ENCODE peak calls at places on chromosomes 2 and 18, in four cellular contexts. One of them, this sample, is unnamed. For H3K9me3, the result is how much of the 10 kb centered on the place peaks cover.

GRCh38 chr2:126634273-126634861 is 21.6 kb upstream of the GYPC start:
- DNase-seq in lung: no peak
- DNase-seq in MM.1S: peak
- DNase-seq in neural progenitor cell: peak
- DNase-seq in this sample: no peak

GRCh38 chr2:12050381-12050780 is 303.9 kb downstream of the LPIN1 start:
- DNase-seq in lung: no peak
- DNase-seq in MM.1S: no peak
- DNase-seq in neural progenitor cell: no peak
- DNase-seq in this sample: peak

GRCh38 chr18:34158881-34159690 is 65.6 kb downstream of the NOL4 start:
- DNase-seq in lung: no peak
- DNase-seq in MM.1S: no peak
- DNase-seq in neural progenitor cell: peak
- DNase-seq in this sample: no peak

GRCh38 chr18:30499721-30500120 is 542.8 kb downstream of the DSC3 start:
- DNase-seq in lung: no peak
- DNase-seq in MM.1S: no peak
- DNase-seq in neural progenitor cell: no peak
- DNase-seq in this sample: no peak

GRCh38 chr18:13035249-13035914 is 44.2 kb downstream of the CEP192 start:
- DNase-seq in lung: no peak
- DNase-seq in MM.1S: no peak
- DNase-seq in neural progenitor cell: no peak
- DNase-seq in this sample: no peak

GRCh38 chr18:76357585-76358265 is 137.3 kb downstream of the ZNF516 start:
- DNase-seq in lung: no peak
- DNase-seq in MM.1S: no peak
- DNase-seq in neural progenitor cell: no peak
- DNase-seq in this sample: no peak

GRCh38 chr2:230774348-230774951 is 61.8 kb downstream of the CAB39 start:
- DNase-seq in lung: no peak
- DNase-seq in MM.1S: no peak
- DNase-seq in neural progenitor cell: no peak
- DNase-seq in this sample: no peak

GRCh38 chr2:156784034-156784433 is 347.9 kb downstream of the GPD2 start:
- DNase-seq in lung: no peak
- DNase-seq in MM.1S: no peak
- DNase-seq in neural progenitor cell: no peak
- DNase-seq in this sample: no peak

GRCh38 chr2:79860233-79861058 is 347.6 kb downstream of the CTNNA2 start:
- DNase-seq in lung: no peak
- DNase-seq in MM.1S: peak
- DNase-seq in neural progenitor cell: peak
- DNase-seq in this sample: no peak

GRCh38 chr18:78926243-78926615 is 53.4 kb upstream of the SALL3 start:
- DNase-seq in lung: no peak
- DNase-seq in MM.1S: no peak
- DNase-seq in neural progenitor cell: no peak
- DNase-seq in this sample: no peak

GRCh38 chr2:235262750-235263149 is 231.1 kb upstream of the AGAP1 start:
- DNase-seq in lung: no peak
- DNase-seq in MM.1S: no peak
- DNase-seq in neural progenitor cell: no peak
- DNase-seq in this sample: no peak

GRCh38 chr18:56240405-56240804 is 398.0 kb downstream of the TXNL1 start:
- DNase-seq in lung: no peak
- DNase-seq in MM.1S: no peak
- DNase-seq in neural progenitor cell: no peak
- DNase-seq in this sample: no peak

GRCh38 chr2:130824492-130825061 is 12.1 kb upstream of the ARHGEF4 start:
- DNase-seq in lung: no peak
- DNase-seq in MM.1S: peak
- DNase-seq in neural progenitor cell: no peak
- DNase-seq in this sample: no peak

GRCh38 chr2:108351889-108352288 is 25.9 kb upstream of the SULT1C4 start:
- DNase-seq in lung: no peak
- DNase-seq in MM.1S: no peak
- DNase-seq in neural progenitor cell: no peak
- DNase-seq in this sample: no peak

GRCh38 chr2:241495172-241496002 is 13.0 kb downstream of the STK25 start:
- DNase-seq in lung: no peak
- DNase-seq in MM.1S: no peak
- DNase-seq in neural progenitor cell: peak
- DNase-seq in this sample: no peak

GRCh38 chr2:123762221-123762620 is 262.9 kb upstream of the CNTNAP5 start:
- DNase-seq in lung: no peak
- DNase-seq in MM.1S: no peak
- DNase-seq in neural progenitor cell: no peak
- DNase-seq in this sample: no peak

GRCh38 chr2:489084-489483 is 188.1 kb downstream of the TMEM18 start:
- DNase-seq in lung: no peak
- DNase-seq in MM.1S: no peak
- DNase-seq in neural progenitor cell: no peak
- DNase-seq in this sample: no peak

GRCh38 chr18:36761186-36761698 is 67.6 kb downstream of the TPGS2 start:
- DNase-seq in lung: no peak
- DNase-seq in MM.1S: no peak
- DNase-seq in neural progenitor cell: no peak
- DNase-seq in this sample: no peak

GRCh38 chr2:178523596-178524134 is 43.4 kb downstream of the PLEKHA3 start:
- DNase-seq in lung: no peak
- DNase-seq in MM.1S: no peak
- DNase-seq in neural progenitor cell: peak
- DNase-seq in this sample: no peak

GRCh38 chr2:231017250-231017636 is 20.1 kb upstream of the C2orf72 start:
- DNase-seq in lung: no peak
- DNase-seq in MM.1S: no peak
- DNase-seq in neural progenitor cell: no peak
- DNase-seq in this sample: no peak

GRCh38 chr2:43142921-43143438 is 83.4 kb downstream of the ZFP36L2 start:
- DNase-seq in lung: no peak
- DNase-seq in MM.1S: no peak
- DNase-seq in neural progenitor cell: no peak
- DNase-seq in this sample: no peak

GRCh38 chr2:128544321-128545037 is 225.8 kb upstream of the HS6ST1 start:
- DNase-seq in lung: no peak
- DNase-seq in MM.1S: no peak
- DNase-seq in neural progenitor cell: no peak
- DNase-seq in this sample: no peak

DNA sequence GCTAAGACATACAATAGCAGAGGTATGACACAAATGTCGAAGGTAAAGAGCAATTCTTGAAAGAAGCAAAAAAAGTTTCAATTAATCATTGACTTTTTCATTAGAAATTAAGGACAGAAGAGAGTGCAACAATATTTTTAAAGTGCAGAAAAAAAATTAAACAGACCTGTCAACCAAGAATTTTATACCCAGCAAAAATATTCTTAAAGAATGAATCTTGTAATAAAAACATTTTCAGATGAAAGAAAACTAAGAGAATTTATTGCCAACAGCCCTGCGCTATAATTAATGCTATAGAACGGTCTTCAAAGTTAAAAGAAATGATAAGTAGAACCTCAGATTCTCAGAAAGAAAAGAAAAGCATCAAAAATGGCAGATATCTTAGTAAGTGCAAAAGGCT is 79.0 kb downstream of the OLA1 start:
- DNase-seq in lung: no peak
- DNase-seq in MM.1S: no peak
- DNase-seq in neural progenitor cell: no peak
- DNase-seq in this sample: no peak
- H3K9me3 ChIP-seq in lung: under half
- H3K9me3 ChIP-seq in MM.1S: under half
- H3K9me3 ChIP-seq in neural progenitor cell: under half
- H3K9me3 ChIP-seq in this sample: under half

GRCh38 chr2:68157002-68157401 is 686 bp upstream of the PNO1 start:
- DNase-seq in lung: no peak
- DNase-seq in MM.1S: no peak
- DNase-seq in neural progenitor cell: peak
- DNase-seq in this sample: no peak
- H3K4me3 ChIP-seq in lung: peak
- H3K4me3 ChIP-seq in MM.1S: peak
- H3K4me3 ChIP-seq in neural progenitor cell: peak
- H3K4me3 ChIP-seq in this sample: peak

GRCh38 chr2:110770308-110770695 is 37.9 kb downstream of the ACOXL start:
- DNase-seq in lung: no peak
- DNase-seq in MM.1S: no peak
- DNase-seq in neural progenitor cell: peak
- DNase-seq in this sample: no peak
- H3K27ac ChIP-seq in lung: no peak
- H3K27ac ChIP-seq in MM.1S: no peak
- H3K27ac ChIP-seq in neural progenitor cell: no peak
- H3K27ac ChIP-seq in this sample: no peak

GRCh38 chr18:47909484-47909883 is 21.0 kb downstream of the SMAD2 start:
- DNase-seq in lung: no peak
- DNase-seq in MM.1S: no peak
- DNase-seq in neural progenitor cell: no peak
- DNase-seq in this sample: no peak

GRCh38 chr18:47906408-47906807 is 24.1 kb downstream of the SMAD2 start:
- DNase-seq in lung: no peak
- DNase-seq in MM.1S: no peak
- DNase-seq in neural progenitor cell: no peak
- DNase-seq in this sample: no peak

GRCh38 chr18:47911877-47912276 is 18.6 kb downstream of the SMAD2 start:
- DNase-seq in lung: no peak
- DNase-seq in MM.1S: no peak
- DNase-seq in neural progenitor cell: no peak
- DNase-seq in this sample: no peak

GRCh38 chr18:47912343-47912742 is 18.1 kb downstream of the SMAD2 start:
- DNase-seq in lung: no peak
- DNase-seq in MM.1S: no peak
- DNase-seq in neural progenitor cell: no peak
- DNase-seq in this sample: no peak

GRCh38 chr18:47908523-47909039 is 21.9 kb downstream of the SMAD2 start:
- DNase-seq in lung: no peak
- DNase-seq in MM.1S: no peak
- DNase-seq in neural progenitor cell: no peak
- DNase-seq in this sample: no peak
- H3K9me3 ChIP-seq in lung: under half
- H3K9me3 ChIP-seq in MM.1S: under half
- H3K9me3 ChIP-seq in neural progenitor cell: under half
- H3K9me3 ChIP-seq in this sample: under half

DNA sequence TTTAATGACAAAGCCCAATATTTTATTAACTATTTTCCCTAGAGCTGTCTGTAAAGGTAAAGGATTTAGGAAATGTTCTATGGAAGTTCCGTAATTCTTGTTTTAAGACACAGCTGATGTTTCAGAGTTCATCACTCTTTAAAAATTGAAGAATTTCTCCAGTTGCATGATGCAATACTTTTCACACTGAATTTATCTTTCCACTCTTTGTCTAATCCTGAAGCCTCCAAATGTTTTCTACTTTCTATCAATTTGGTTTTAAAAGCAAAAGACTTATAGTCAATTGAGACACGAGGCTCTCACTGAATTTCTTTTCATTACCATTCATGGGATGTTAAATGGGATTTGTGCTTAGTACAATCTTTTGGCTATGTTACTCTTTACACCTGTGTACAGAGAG is 223.2 kb downstream of the TDRD15 start:
- DNase-seq in lung: no peak
- DNase-seq in MM.1S: no peak
- DNase-seq in neural progenitor cell: no peak
- DNase-seq in this sample: no peak
- H3K4me3 ChIP-seq in lung: no peak
- H3K4me3 ChIP-seq in MM.1S: no peak
- H3K4me3 ChIP-seq in neural progenitor cell: no peak
- H3K4me3 ChIP-seq in this sample: no peak

GRCh38 chr2:84770280-84770679 is 110.6 kb downstream of the TRABD2A start:
- DNase-seq in lung: no peak
- DNase-seq in MM.1S: no peak
- DNase-seq in neural progenitor cell: no peak
- DNase-seq in this sample: no peak
- H3K27ac ChIP-seq in lung: no peak
- H3K27ac ChIP-seq in MM.1S: no peak
- H3K27ac ChIP-seq in neural progenitor cell: no peak
- H3K27ac ChIP-seq in this sample: no peak

DNA sequence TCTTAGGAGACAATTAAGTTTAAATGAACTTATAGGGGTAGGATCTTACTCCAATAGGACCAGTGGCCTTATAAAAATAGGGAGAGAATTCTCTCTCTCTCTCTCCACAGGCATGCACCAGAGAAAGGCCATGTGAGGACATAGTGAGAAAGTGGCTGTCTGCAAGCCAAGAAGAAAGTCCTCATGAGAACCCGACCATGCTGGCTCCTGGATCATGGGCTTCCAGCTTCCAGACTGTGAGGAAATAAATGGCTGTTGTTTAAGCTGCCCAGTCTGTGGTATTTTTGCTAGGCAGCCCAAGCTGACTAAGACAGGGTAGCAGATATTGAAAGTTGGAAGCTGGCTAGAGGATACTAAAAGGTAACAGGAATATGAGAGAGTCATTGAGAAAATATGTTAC is 454.0 kb downstream of the NBAS start:
- DNase-seq in lung: no peak
- DNase-seq in MM.1S: no peak
- DNase-seq in neural progenitor cell: no peak
- DNase-seq in this sample: no peak
- H3K9me3 ChIP-seq in lung: under half
- H3K9me3 ChIP-seq in MM.1S: under half
- H3K9me3 ChIP-seq in neural progenitor cell: under half
- H3K9me3 ChIP-seq in this sample: under half

GRCh38 chr2:60678551-60678950 is 77.5 kb upstream of the PAPOLG start:
- DNase-seq in lung: no peak
- DNase-seq in MM.1S: no peak
- DNase-seq in neural progenitor cell: no peak
- DNase-seq in this sample: no peak

GRCh38 chr2:60677376-60677775 is 78.7 kb upstream of the PAPOLG start:
- DNase-seq in lung: no peak
- DNase-seq in MM.1S: no peak
- DNase-seq in neural progenitor cell: no peak
- DNase-seq in this sample: no peak

GRCh38 chr2:60675309-60675708 is 80.8 kb upstream of the PAPOLG start:
- DNase-seq in lung: no peak
- DNase-seq in MM.1S: no peak
- DNase-seq in neural progenitor cell: no peak
- DNase-seq in this sample: no peak

GRCh38 chr2:60679059-60679780 is 76.8 kb upstream of the PAPOLG start:
- DNase-seq in lung: no peak
- DNase-seq in MM.1S: peak
- DNase-seq in neural progenitor cell: no peak
- DNase-seq in this sample: no peak

GRCh38 chr2:60676950-60677349 is 79.1 kb upstream of the PAPOLG start:
- DNase-seq in lung: no peak
- DNase-seq in MM.1S: no peak
- DNase-seq in neural progenitor cell: no peak
- DNase-seq in this sample: no peak
- H3K4me3 ChIP-seq in lung: no peak
- H3K4me3 ChIP-seq in MM.1S: no peak
- H3K4me3 ChIP-seq in neural progenitor cell: no peak
- H3K4me3 ChIP-seq in this sample: no peak

GRCh38 chr2:172250801-172251200 is 148.1 kb upstream of the DLX2 start:
- DNase-seq in lung: no peak
- DNase-seq in MM.1S: no peak
- DNase-seq in neural progenitor cell: no peak
- DNase-seq in this sample: no peak
- H3K27ac ChIP-seq in lung: peak
- H3K27ac ChIP-seq in MM.1S: no peak
- H3K27ac ChIP-seq in neural progenitor cell: no peak
- H3K27ac ChIP-seq in this sample: no peak